ENCODE peak calls at places on chromosomes 7 and 10, in ten cellular contexts. A, O, F, R, Q, D, T, H, X and Z are unnamed samples.

GRCh38 chr10:3783313-3783689 is 1.7 kb downstream of the KLF6 start:
- DNase-seq in A (peak), O (no peak), F (peak), R (no peak), Q (no peak), D (no peak), T (peak), H (peak), X (peak), Z (no peak)

GRCh38 chr7:80253653-80254052 is 119.0 kb downstream of the GNAI1 start:
- DNase-seq in A (no peak), O (no peak), F (no peak), R (no peak), Q (no peak), D (no peak), T (no peak), H (no peak), X (no peak), Z (no peak)

GRCh38 chr7:136857573-136857972 is 10.9 kb upstream of the CHRM2 start:
- DNase-seq in A (no peak), O (peak), F (peak), R (no peak), Q (no peak), D (no peak), T (no peak), H (no peak), X (no peak), Z (no peak)

GRCh38 chr10:72545511-72545910 is 80.4 kb downstream of the MICU1 start:
- DNase-seq in A (no peak), O (no peak), F (no peak), R (no peak), Q (no peak), D (no peak), T (no peak), H (no peak), X (no peak), Z (no peak)

GRCh38 chr10:124083740-124084397 is 9.5 kb downstream of the CHST15 start:
- DNase-seq in A (no peak), O (no peak), F (no peak), R (no peak), Q (no peak), D (no peak), T (no peak), H (no peak), X (no peak), Z (no peak)

GRCh38 chr10:74586088-74586585 is 240.3 kb upstream of the KAT6B start:
- DNase-seq in A (no peak), O (peak), F (peak), R (no peak), Q (peak), D (no peak), T (peak), H (peak), X (no peak), Z (no peak)

GRCh38 chr10:22626784-22627183 is 87.6 kb downstream of the PIP4K2A start:
- DNase-seq in A (no peak), O (no peak), F (no peak), R (no peak), Q (no peak), D (no peak), T (no peak), H (no peak), X (no peak), Z (no peak)

GRCh38 chr10:1216576-1217236 is 160.5 kb downstream of the WDR37 start:
- DNase-seq in A (no peak), O (no peak), F (no peak), R (no peak), Q (no peak), D (no peak), T (no peak), H (no peak), X (no peak), Z (no peak)

GRCh38 chr10:129104266-129105045 is 362.6 kb upstream of the MGMT start:
- DNase-seq in A (no peak), O (no peak), F (no peak), R (no peak), Q (no peak), D (no peak), T (no peak), H (no peak), X (no peak), Z (no peak)

GRCh38 chr7:40263752-40264390 is 129.1 kb downstream of the SUGCT start:
- DNase-seq in A (no peak), O (no peak), F (no peak), R (no peak), Q (no peak), D (no peak), T (no peak), H (no peak), X (no peak), Z (no peak)

GRCh38 chr7:14822481-14822854 is 80.1 kb downstream of the DGKB start:
- DNase-seq in A (no peak), O (no peak), F (no peak), R (no peak), Q (no peak), D (no peak), T (no peak), H (no peak), X (no peak), Z (no peak)

GRCh38 chr10:92691042-92691590 is 1.4 kb downstream of the HHEX start:
- DNase-seq in A (no peak), O (no peak), F (no peak), R (no peak), Q (no peak), D (no peak), T (no peak), H (no peak), X (no peak), Z (no peak)

GRCh38 chr10:49441488-49442476 is 45.9 kb upstream of the DRGX start:
- DNase-seq in A (no peak), O (no peak), F (no peak), R (no peak), Q (no peak), D (no peak), T (no peak), H (peak), X (no peak), Z (no peak)

GRCh38 chr10:68543004-68543918 is 15.9 kb upstream of the SLC25A16 start:
- DNase-seq in A (no peak), O (peak), F (no peak), R (no peak), Q (no peak), D (no peak), T (no peak), H (no peak), X (no peak), Z (no peak)

GRCh38 chr7:137948083-137948844 is 53.6 kb downstream of the CREB3L2 start:
- DNase-seq in A (no peak), O (no peak), F (no peak), R (no peak), Q (no peak), D (no peak), T (no peak), H (no peak), X (no peak), Z (no peak)

GRCh38 chr7:51927738-51928137 is 611.1 kb upstream of the COBL start:
- DNase-seq in A (no peak), O (no peak), F (no peak), R (no peak), Q (no peak), D (no peak), T (no peak), H (no peak), X (no peak), Z (no peak)

GRCh38 chr10:95837783-95838182 is 70.0 kb upstream of the CC2D2B start:
- DNase-seq in A (no peak), O (no peak), F (no peak), R (no peak), Q (no peak), D (no peak), T (no peak), H (no peak), X (no peak), Z (no peak)

GRCh38 chr7:138565451-138566114 is 105.5 kb downstream of the TRIM24 start:
- DNase-seq in A (no peak), O (peak), F (no peak), R (no peak), Q (no peak), D (no peak), T (no peak), H (no peak), X (no peak), Z (no peak)

GRCh38 chr10:1074748-1075358 is 18.7 kb downstream of the WDR37 start:
- DNase-seq in A (no peak), O (no peak), F (no peak), R (no peak), Q (no peak), D (no peak), T (no peak), H (no peak), X (no peak), Z (no peak)

GRCh38 chr7:95485749-95486148 is at the start of gene ASB4:
- DNase-seq in A (no peak), O (no peak), F (no peak), R (no peak), Q (no peak), D (no peak), T (no peak), H (no peak), X (no peak), Z (no peak)

GRCh38 chr7:97064972-97065587 is 40.4 kb upstream of the DLX5 start:
- DNase-seq in A (no peak), O (peak), F (peak), R (no peak), Q (no peak), D (no peak), T (no peak), H (peak), X (no peak), Z (no peak)

GRCh38 chr7:27839099-27839498 is 99.1 kb downstream of the TAX1BP1 start:
- DNase-seq in A (no peak), O (no peak), F (no peak), R (no peak), Q (no peak), D (no peak), T (no peak), H (no peak), X (no peak), Z (no peak)

GRCh38 chr7:98534493-98534892 is 82.6 kb upstream of the NPTX2 start:
- DNase-seq in A (no peak), O (no peak), F (no peak), R (no peak), Q (no peak), D (no peak), T (no peak), H (no peak), X (no peak), Z (no peak)

GRCh38 chr7:48101352-48101751 is 12.3 kb downstream of the UPP1 start:
- DNase-seq in A (peak), O (no peak), F (no peak), R (no peak), Q (no peak), D (no peak), T (no peak), H (no peak), X (no peak), Z (no peak)

GRCh38 chr10:24463683-24464426 is 254.9 kb downstream of the KIAA1217 start:
- DNase-seq in A (no peak), O (peak), F (no peak), R (no peak), Q (no peak), D (no peak), T (no peak), H (peak), X (peak), Z (no peak)